ENCODE peak calls at places on chromosomes 12 and 14, in seven cellular contexts. K, Z, P, B, L, J and M are unnamed samples.

GRCh38 chr12:67811437-67812361 is 163.2 kb downstream of the DYRK2 start:
- DNase-seq in P (no peak), L (no peak), B (no peak), Z (no peak), K (peak; percentile 92), J (peak; percentile 45), M (no peak)

GRCh38 chr12:66555113-66555512 is 123.8 kb downstream of the GRIP1 start:
- DNase-seq in Z (no peak), B (no peak), L (no peak), P (no peak), J (no peak), K (peak; percentile 78), M (no peak)

GRCh38 chr14:92663049-92663448 is 85.4 kb downstream of the LGMN start:
- DNase-seq in J (no peak), Z (no peak), K (no peak), P (no peak), B (no peak), L (no peak), M (no peak)

GRCh38 chr14:87615822-87616679 is 376.9 kb downstream of the GALC start:
- DNase-seq in P (peak; percentile 75), J (peak; percentile 44), K (peak; percentile 37), Z (no peak), B (peak; percentile 70), L (no peak), M (no peak)

GRCh38 chr12:75859868-75860267 is 171.7 kb downstream of the PHLDA1 start:
- DNase-seq in B (no peak), J (no peak), P (no peak), Z (no peak), L (no peak), K (peak; percentile 69), M (no peak)

GRCh38 chr12:51951843-51952722 is 584 bp downstream of the ACVR1B start:
- DNase-seq in Z (no peak), J (no peak), L (peak; percentile 75), P (peak; percentile 74), B (no peak), K (no peak), M (no peak)

GRCh38 chr14:88518592-88519512 is 36.0 kb downstream of the PTPN21 start:
- DNase-seq in L (no peak), J (peak; percentile 15), K (peak; percentile 73), B (peak; percentile 14), Z (no peak), P (no peak), M (no peak)

GRCh38 chr12:14394317-14395058 is 29.0 kb downstream of the ATF7IP start:
- DNase-seq in P (no peak), Z (no peak), B (peak; percentile 65), K (peak; percentile 83), L (no peak), J (peak; percentile 83), M (no peak)

GRCh38 chr12:124852329-124852831 is 11.3 kb downstream of the SCARB1 start:
- DNase-seq in K (no peak), Z (peak; percentile 27), B (no peak), L (peak; percentile 86), J (no peak), P (no peak), M (no peak)

GRCh38 chr12:131122631-131123030 is 168.9 kb downstream of the ADGRD1 start:
- DNase-seq in P (peak; percentile 31), B (no peak), L (no peak), K (no peak), Z (no peak), J (no peak), M (no peak)
- H3K9me3 ChIP-seq in P (no peaks in the 10 kb centered on the region), B (no peaks in the 10 kb centered on the region), L (no peaks in the 10 kb centered on the region), K (peaks cover 21% of the 10 kb centered on the region), Z (no peaks in the 10 kb centered on the region), J (no peaks in the 10 kb centered on the region), M (no peaks in the 10 kb centered on the region)

GRCh38 chr14:105534586-105534985 is 8.2 kb downstream of the TMEM121 start:
- DNase-seq in P (peak; percentile 53), Z (no peak), B (no peak), L (peak; percentile 51), K (no peak), J (no peak), M (no peak)
- H3K9me3 ChIP-seq in P (no peaks in the 10 kb centered on the region), Z (no peaks in the 10 kb centered on the region), B (no peaks in the 10 kb centered on the region), L (no peaks in the 10 kb centered on the region), K (no peaks in the 10 kb centered on the region), J (no peaks in the 10 kb centered on the region), M (no peaks in the 10 kb centered on the region)

GRCh38 chr12:130434560-130434959 is 96.9 kb downstream of the PIWIL1 start:
- DNase-seq in J (no peak), Z (no peak), P (peak; percentile 74), B (no peak), L (peak; percentile 59), K (no peak), M (no peak)
- H3K9me3 ChIP-seq in J (no peaks in the 10 kb centered on the region), Z (no peaks in the 10 kb centered on the region), P (peaks cover 2% of the 10 kb centered on the region), B (no peaks in the 10 kb centered on the region), L (no peaks in the 10 kb centered on the region), K (peaks cover 41% of the 10 kb centered on the region), M (no peaks in the 10 kb centered on the region)

GRCh38 chr12:34336619-34337465 is 314.5 kb downstream of the ALG10 start:
- DNase-seq in J (peak; percentile 55), L (no peak), B (no peak), K (no peak), Z (no peak), P (no peak), M (no peak)
- H3K9me3 ChIP-seq in J (no peaks in the 10 kb centered on the region), L (no peaks in the 10 kb centered on the region), B (no peaks in the 10 kb centered on the region), K (peaks cover 56% of the 10 kb centered on the region), Z (no peaks in the 10 kb centered on the region), P (no peaks in the 10 kb centered on the region), M (no peaks in the 10 kb centered on the region)

DNA sequence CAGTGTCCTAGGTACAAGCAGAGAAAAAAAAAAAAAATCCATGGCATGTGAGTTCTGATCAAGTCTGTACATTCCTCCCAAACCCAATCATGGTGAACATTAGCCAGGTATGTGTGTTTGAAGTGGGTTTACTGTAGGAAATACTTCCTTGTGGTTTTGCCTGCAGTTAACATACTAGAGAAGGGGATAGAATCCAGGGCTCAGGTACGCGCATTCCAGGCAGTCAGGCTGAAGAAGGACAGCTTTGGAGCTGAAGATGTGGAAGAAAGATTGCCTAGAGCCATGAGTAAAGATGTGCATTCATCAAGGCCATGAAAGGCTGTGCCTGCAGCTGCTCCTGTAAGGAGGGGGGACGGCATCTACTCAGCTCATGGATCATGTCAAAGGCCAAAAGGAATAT is 88.2 kb upstream of the NTF3 start:
- DNase-seq in K (peak; percentile 6), L (no peak), B (no peak), P (no peak), J (no peak), Z (no peak), M (no peak)
- H3K9me3 ChIP-seq in K (no peaks in the 10 kb centered on the region), L (no peaks in the 10 kb centered on the region), B (no peaks in the 10 kb centered on the region), P (peaks cover 1% of the 10 kb centered on the region), J (no peaks in the 10 kb centered on the region), Z (no peaks in the 10 kb centered on the region), M (no peaks in the 10 kb centered on the region)